ENCODE peak calls at places on chromosomes 7 and 10, in five cellular contexts. S, Q, V, H and B are unnamed samples.

GRCh38 chr7:130990178-130990832 is 256.3 kb upstream of the KLF14 start:
- ATAC-seq in S (no peak), Q (peak), V (no peak), H (peak), B (no peak)

GRCh38 chr10:128930422-128930821 is 536.6 kb upstream of the MGMT start:
- ATAC-seq in S (no peak), Q (no peak), V (no peak), H (no peak), B (no peak)

GRCh38 chr10:49089152-49089788 is 26.1 kb downstream of the VSTM4 start:
- ATAC-seq in S (no peak), Q (no peak), V (no peak), H (no peak), B (no peak)

GRCh38 chr10:12389154-12389734 is 39.9 kb downstream of the CAMK1D start:
- ATAC-seq in S (no peak), Q (peak), V (no peak), H (peak), B (no peak)

GRCh38 chr10:90130321-90131086 is 429.1 kb downstream of the KIF20B start:
- ATAC-seq in S (no peak), Q (no peak), V (no peak), H (no peak), B (no peak)

GRCh38 chr10:100567249-100567648 is 31.5 kb downstream of the HIF1AN start:
- ATAC-seq in S (no peak), Q (peak), V (no peak), H (no peak), B (no peak)

GRCh38 chr7:153840861-153841260 is 211.3 kb upstream of the DPP6 start:
- ATAC-seq in S (no peak), Q (no peak), V (no peak), H (no peak), B (no peak)

GRCh38 chr7:128045766-128046165 is 14.5 kb upstream of the LRRC4 start:
- ATAC-seq in S (no peak), Q (no peak), V (no peak), H (no peak), B (no peak)

GRCh38 chr10:78215645-78216044 is 182.0 kb downstream of the RPS24 start:
- ATAC-seq in S (no peak), Q (no peak), V (no peak), H (no peak), B (peak)

GRCh38 chr10:23742368-23742767 is 303.5 kb downstream of the OTUD1 start:
- ATAC-seq in S (no peak), Q (no peak), V (no peak), H (no peak), B (no peak)

GRCh38 chr7:73865738-73866445 is 4.9 kb downstream of the TMEM270 start:
- ATAC-seq in S (peak), Q (peak), V (peak), H (no peak), B (peak)

GRCh38 chr7:50610521-50611277 is 45.5 kb upstream of the DDC start:
- ATAC-seq in S (no peak), Q (no peak), V (no peak), H (no peak), B (no peak)

GRCh38 chr7:158950914-158951635 is 94.7 kb downstream of the DYNC2I1 start:
- ATAC-seq in S (no peak), Q (no peak), V (no peak), H (no peak), B (no peak)

GRCh38 chr7:12637819-12638592 is 49.4 kb upstream of the ARL4A start:
- ATAC-seq in S (peak), Q (peak), V (no peak), H (no peak), B (peak)

GRCh38 chr7:145431834-145432233 is 596.0 kb upstream of the TPK1 start:
- ATAC-seq in S (no peak), Q (no peak), V (no peak), H (no peak), B (no peak)

GRCh38 chr10:8992009-8992408 is 937.5 kb downstream of the GATA3 start:
- ATAC-seq in S (no peak), Q (no peak), V (no peak), H (no peak), B (no peak)

GRCh38 chr7:25790261-25790660 is 361.7 kb upstream of the NFE2L3 start:
- ATAC-seq in S (no peak), Q (no peak), V (no peak), H (no peak), B (no peak)

GRCh38 chr10:63534723-63535122 is 13.5 kb downstream of the REEP3 start:
- ATAC-seq in S (no peak), Q (no peak), V (no peak), H (no peak), B (no peak)

GRCh38 chr10:121668336-121669009 is 70.2 kb upstream of the FGFR2 start:
- ATAC-seq in S (no peak), Q (no peak), V (no peak), H (peak), B (peak)

GRCh38 chr7:53947670-53948226 is 594.4 kb upstream of the VSTM2A start:
- ATAC-seq in S (no peak), Q (no peak), V (no peak), H (no peak), B (no peak)

GRCh38 chr10:73812662-73813061 is 1.3 kb upstream of the NDST2 start:
- ATAC-seq in S (no peak), Q (no peak), V (no peak), H (no peak), B (no peak)

GRCh38 chr7:42254217-42254616 is 17.2 kb upstream of the GLI3 start:
- ATAC-seq in S (no peak), Q (no peak), V (no peak), H (no peak), B (peak)

GRCh38 chr7:92832623-92833023 is 3.8 kb downstream of the CDK6 start:
- ATAC-seq in S (no peak), Q (peak), V (no peak), H (no peak), B (no peak)

GRCh38 chr7:101162551-101163280 is 2.7 kb downstream of the VGF start:
- ATAC-seq in S (peak), Q (peak), V (no peak), H (no peak), B (peak)

GRCh38 chr10:103881420-103882284 is 26.3 kb upstream of the SH3PXD2A start:
- ATAC-seq in S (no peak), Q (no peak), V (no peak), H (no peak), B (no peak)

GRCh38 chr10:87973635-87974034 is 110.2 kb downstream of the PTEN start:
- ATAC-seq in S (no peak), Q (no peak), V (no peak), H (no peak), B (no peak)

GRCh38 chr7:128939861-128940410 is 2.2 kb downstream of the IRF5 start:
- ATAC-seq in S (peak), Q (no peak), V (peak), H (peak), B (no peak)

GRCh38 chr7:117873056-117873932 is at the start of gene CTTNBP2:
- ATAC-seq in S (peak), Q (peak), V (peak), H (no peak), B (peak)

GRCh38 chr10:33298893-33299292 is 35.6 kb downstream of the NRP1 start:
- ATAC-seq in S (no peak), Q (no peak), V (no peak), H (no peak), B (no peak)

GRCh38 chr7:71486856-71487628 is 355.1 kb downstream of the GALNT17 start:
- ATAC-seq in S (no peak), Q (no peak), V (no peak), H (peak), B (peak)

GRCh38 chr10:17683541-17683940 is 39.6 kb downstream of the STAM start:
- ATAC-seq in S (no peak), Q (no peak), V (no peak), H (no peak), B (no peak)
- TF ChIP-seq CTCF in S (no peak), Q (no peak), V (no peak), H (no peak), B (no peak)

GRCh38 chr10:71729023-71729649 is 9.6 kb upstream of the C10orf105 start:
- ATAC-seq in S (peak), Q (peak), V (peak), H (peak), B (no peak)
- TF ChIP-seq EP300 in S (no peak), Q (no peak), V (no peak), H (no peak), B (no peak)

DNA sequence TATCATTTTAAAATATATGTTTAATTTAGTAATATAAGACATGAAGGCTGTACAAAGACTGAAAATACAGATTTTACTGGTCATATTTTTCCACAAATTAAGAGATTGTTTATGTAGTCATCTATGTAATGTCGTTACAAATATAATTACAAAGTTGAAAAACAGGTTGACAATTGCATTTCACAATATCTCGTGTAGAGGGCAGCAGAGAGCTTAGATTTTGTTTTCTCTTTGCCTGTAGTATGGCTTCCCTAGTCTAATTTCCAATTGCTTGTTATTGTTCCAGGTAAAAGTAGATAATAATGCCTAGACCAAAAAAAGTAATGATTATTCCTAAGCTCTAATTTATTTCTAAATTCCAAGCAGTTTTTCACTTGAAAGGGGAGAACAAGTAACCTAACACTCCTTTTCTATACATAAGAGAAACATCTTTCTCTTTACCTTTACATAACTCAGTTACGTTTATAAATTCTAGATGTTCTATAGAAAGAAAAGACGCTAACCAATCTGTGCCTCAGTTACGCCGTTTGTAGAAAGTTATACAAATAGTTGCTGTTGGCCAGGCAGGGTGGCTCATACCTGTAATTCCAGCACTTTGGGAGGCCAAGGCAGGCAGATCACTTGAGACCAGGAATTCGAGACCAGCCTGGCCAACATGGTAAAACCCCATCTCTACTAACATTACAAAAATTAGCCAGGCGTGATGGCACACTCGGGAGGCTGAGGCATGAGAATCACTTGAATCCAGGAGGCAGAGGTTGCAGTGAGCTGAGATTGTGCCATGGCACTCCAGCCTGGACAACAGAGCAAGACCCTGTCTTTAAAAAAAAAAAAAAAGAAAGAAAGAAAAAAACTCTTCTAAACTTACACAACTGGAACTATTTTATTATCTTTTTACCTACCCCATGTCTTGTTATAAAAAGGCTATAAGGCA is 30.0 kb downstream of the NET1 start:
- ATAC-seq in S (no peak), Q (no peak), V (no peak), H (no peak), B (no peak)
- TF ChIP-seq CTCF in S (peak), Q (peak), V (peak), H (peak), B (peak)

GRCh38 chr7:75905785-75906604 is 9.0 kb upstream of the POR start:
- ATAC-seq in S (peak), Q (peak), V (peak), H (peak), B (peak)
- TF ChIP-seq EP300 in S (no peak), Q (no peak), V (peak), H (no peak), B (no peak)

GRCh38 chr7:148483515-148483914 is 107.1 kb upstream of the C7orf33 start:
- ATAC-seq in S (no peak), Q (no peak), V (no peak), H (no peak), B (no peak)

GRCh38 chr7:148478551-148478950 is 112.0 kb upstream of the C7orf33 start:
- ATAC-seq in S (no peak), Q (no peak), V (no peak), H (no peak), B (no peak)

GRCh38 chr7:148481965-148482626 is 108.5 kb upstream of the C7orf33 start:
- ATAC-seq in S (no peak), Q (no peak), V (no peak), H (no peak), B (no peak)

GRCh38 chr7:148481147-148481526 is 109.4 kb upstream of the C7orf33 start:
- ATAC-seq in S (no peak), Q (no peak), V (no peak), H (no peak), B (no peak)

DNA sequence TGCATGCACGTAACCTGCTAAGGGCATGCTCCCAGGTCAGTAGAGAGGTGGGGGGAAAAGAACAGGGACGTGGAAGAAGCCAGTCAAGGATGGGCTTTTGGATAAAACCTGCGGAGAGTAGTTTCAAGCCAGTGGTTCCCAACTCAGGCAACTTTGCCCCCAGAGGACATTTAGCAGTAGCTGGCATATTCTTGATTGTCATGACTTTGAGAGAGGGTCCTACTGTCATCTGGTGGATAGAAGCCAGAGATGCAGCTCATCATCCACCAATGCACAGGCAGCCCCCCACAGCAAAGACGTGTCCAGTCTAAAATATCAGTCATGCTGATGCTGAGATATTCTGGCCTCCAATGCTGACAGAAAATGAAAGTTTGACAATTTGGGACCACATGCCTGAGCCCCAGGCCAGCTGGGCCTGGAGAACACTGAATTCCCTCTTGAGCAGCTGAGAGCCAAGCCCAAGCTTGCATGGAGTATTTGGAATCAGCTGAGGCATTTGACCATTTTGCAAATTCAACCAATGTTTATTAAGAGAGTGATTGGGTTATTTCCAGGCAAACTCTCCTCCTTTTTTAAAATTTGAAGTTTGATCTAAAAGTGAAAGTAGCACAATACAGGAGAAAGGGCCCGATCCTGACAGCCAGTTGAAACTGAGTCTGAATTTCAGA is 110.0 kb upstream of the C7orf33 start:
- ATAC-seq in S (no peak), Q (no peak), V (peak), H (no peak), B (no peak)
- TF ChIP-seq CTCF in S (peak), Q (no peak), V (peak), H (no peak), B (no peak)

GRCh38 chr10:30737931-30738391 is 108.4 kb upstream of the LYZL2 start:
- ATAC-seq in S (no peak), Q (no peak), V (no peak), H (no peak), B (no peak)

GRCh38 chr10:30731963-30732362 is 102.4 kb upstream of the LYZL2 start:
- ATAC-seq in S (no peak), Q (no peak), V (no peak), H (no peak), B (no peak)

GRCh38 chr10:30738416-30738815 is 108.9 kb upstream of the LYZL2 start:
- ATAC-seq in S (no peak), Q (no peak), V (no peak), H (no peak), B (no peak)

GRCh38 chr10:30732671-30733070 is 103.1 kb upstream of the LYZL2 start:
- ATAC-seq in S (no peak), Q (no peak), V (no peak), H (no peak), B (no peak)

DNA sequence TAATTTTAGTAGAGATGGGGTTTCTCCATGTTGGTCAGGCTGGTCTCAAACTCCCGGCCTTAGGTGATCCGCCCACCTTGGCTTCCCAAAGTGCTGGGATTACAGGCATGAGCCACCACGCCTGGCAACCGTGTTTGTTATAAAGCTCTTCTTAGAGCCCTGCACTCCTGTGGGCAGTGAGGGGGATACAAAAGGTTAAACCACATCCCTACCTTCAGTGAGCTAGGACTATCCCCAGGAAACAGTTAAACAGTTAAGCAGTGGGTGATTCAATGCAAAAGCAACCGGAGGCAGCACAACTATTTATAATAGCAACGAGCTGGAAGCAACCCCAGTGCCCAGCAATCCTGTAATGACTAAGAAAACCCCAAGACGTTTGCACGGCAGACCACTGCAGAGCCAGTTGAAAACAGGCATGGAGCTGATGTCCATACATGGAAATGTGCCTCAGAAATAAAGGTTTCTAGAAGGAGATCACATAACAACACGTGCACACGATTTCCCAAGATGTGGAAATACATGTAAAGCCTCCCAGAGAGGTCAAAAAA is 107.2 kb upstream of the LYZL2 start:
- ATAC-seq in S (no peak), Q (peak), V (no peak), H (peak), B (peak)
- TF ChIP-seq EP300 in S (no peak), Q (peak), V (no peak), H (no peak), B (no peak)

GRCh38 chr7:104206841-104207240 is 972 bp downstream of the ORC5 start:
- ATAC-seq in S (peak), Q (peak), V (peak), H (no peak), B (no peak)
- TF ChIP-seq CTCF in S (no peak), Q (no peak), V (no peak), H (no peak), B (no peak)

GRCh38 chr10:125982256-125982948 is 86.0 kb downstream of the FANK1 start:
- ATAC-seq in S (peak), Q (peak), V (peak), H (no peak), B (peak)
- TF ChIP-seq EP300 in S (no peak), Q (no peak), V (no peak), H (no peak), B (no peak)

GRCh38 chr10:17412323-17412722 is 42.1 kb downstream of the ST8SIA6 start:
- ATAC-seq in S (peak), Q (peak), V (peak), H (no peak), B (no peak)

GRCh38 chr10:17406036-17406834 is 48.2 kb downstream of the ST8SIA6 start:
- ATAC-seq in S (no peak), Q (no peak), V (no peak), H (no peak), B (no peak)

GRCh38 chr10:17410907-17411306 is 43.5 kb downstream of the ST8SIA6 start:
- ATAC-seq in S (no peak), Q (no peak), V (no peak), H (no peak), B (no peak)

GRCh38 chr10:17407040-17407439 is 47.4 kb downstream of the ST8SIA6 start:
- ATAC-seq in S (no peak), Q (no peak), V (no peak), H (no peak), B (no peak)

DNA sequence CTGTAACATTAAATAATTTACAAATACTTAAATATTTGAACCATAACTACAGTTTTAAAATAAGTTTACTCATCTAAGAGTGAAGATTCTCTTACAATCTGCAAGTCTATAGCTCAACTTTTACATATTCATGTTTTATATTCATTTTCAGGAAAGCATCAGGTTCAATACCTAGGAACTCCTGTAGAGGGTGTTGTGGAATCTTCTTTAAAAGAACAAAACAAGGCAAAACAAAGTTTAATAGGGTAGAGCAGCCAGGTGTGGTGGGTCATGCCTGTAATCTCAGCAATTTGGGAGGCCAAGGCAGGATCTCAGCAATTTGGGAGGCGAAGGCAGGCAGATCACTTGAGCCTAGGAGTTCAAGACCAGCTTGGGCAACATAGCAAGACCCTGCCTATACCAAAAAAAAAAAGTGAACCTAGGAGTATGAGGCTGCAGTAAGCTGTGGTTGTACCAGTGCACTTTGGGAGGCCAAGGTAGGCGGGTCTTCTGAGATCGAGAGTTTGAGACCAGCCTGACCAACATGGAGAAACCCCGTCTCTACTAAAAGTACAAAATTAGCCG is 45.1 kb downstream of the ST8SIA6 start:
- ATAC-seq in S (peak), Q (peak), V (peak), H (no peak), B (no peak)
- TF ChIP-seq CTCF in S (peak), Q (peak), V (peak), H (peak), B (no peak)